ENCODE peak calls at places on chromosomes 5 and 9, in eight cellular contexts. A, F, P, V, K, N, B and X are unnamed samples.

GRCh38 chr9:128828719-128829452 is 708 bp downstream of the SPOUT1 start:
- DNase-seq in A (no peak), F (no peak), P (no peak), V (no peak), K (no peak), N (no peak), B (no peak), X (no peak)

GRCh38 chr5:174793684-174794328 is 69.4 kb downstream of the MSX2 start:
- DNase-seq in A (peak), F (peak), P (peak), V (peak), K (no peak), N (peak), B (peak), X (peak)

GRCh38 chr5:39209924-39210323 is 9.4 kb downstream of the FYB1 start:
- DNase-seq in A (no peak), F (no peak), P (no peak), V (no peak), K (no peak), N (no peak), B (no peak), X (no peak)

GRCh38 chr5:168422431-168422830 is 63.8 kb upstream of the RARS1 start:
- DNase-seq in A (no peak), F (no peak), P (no peak), V (no peak), K (no peak), N (no peak), B (no peak), X (no peak)

GRCh38 chr9:91954841-91955471 is 4.9 kb upstream of the ROR2 start:
- DNase-seq in A (no peak), F (peak), P (peak), V (peak), K (no peak), N (peak), B (peak), X (peak)

GRCh38 chr5:14462681-14463080 is 118.9 kb upstream of the OTULINL start:
- DNase-seq in A (no peak), F (no peak), P (no peak), V (no peak), K (no peak), N (no peak), B (no peak), X (no peak)

GRCh38 chr9:73643379-73644013 is 491.8 kb downstream of the ANXA1 start:
- DNase-seq in A (no peak), F (no peak), P (peak), V (no peak), K (no peak), N (peak), B (no peak), X (no peak)

GRCh38 chr5:122978644-122979297 is 57.8 kb downstream of the PPIC start:
- DNase-seq in A (no peak), F (no peak), P (no peak), V (no peak), K (no peak), N (no peak), B (no peak), X (no peak)

GRCh38 chr5:151493599-151494136 is 46.3 kb downstream of the SLC36A1 start:
- DNase-seq in A (no peak), F (no peak), P (no peak), V (no peak), K (no peak), N (no peak), B (no peak), X (no peak)

GRCh38 chr5:100827481-100827889 is 75.6 kb downstream of the ST8SIA4 start:
- DNase-seq in A (peak), F (no peak), P (no peak), V (peak), K (no peak), N (peak), B (no peak), X (no peak)

GRCh38 chr5:61293051-61293450 is 39.0 kb upstream of the ZSWIM6 start:
- DNase-seq in A (no peak), F (no peak), P (no peak), V (no peak), K (no peak), N (no peak), B (no peak), X (no peak)

GRCh38 chr5:59709833-59710232 is 183.7 kb downstream of the PDE4D start:
- DNase-seq in A (peak), F (peak), P (peak), V (peak), K (no peak), N (peak), B (no peak), X (no peak)

GRCh38 chr9:136529516-136530471 is 16.1 kb downstream of the NOTCH1 start:
- DNase-seq in A (peak), F (no peak), P (no peak), V (no peak), K (no peak), N (no peak), B (no peak), X (no peak)

GRCh38 chr9:38277601-38278200 is 114.8 kb upstream of the ALDH1B1 start:
- DNase-seq in A (no peak), F (no peak), P (no peak), V (no peak), K (no peak), N (no peak), B (no peak), X (no peak)

GRCh38 chr5:90020575-90021535 is 388.7 kb downstream of the CETN3 start:
- DNase-seq in A (no peak), F (no peak), P (peak), V (peak), K (no peak), N (peak), B (peak), X (peak)

DNA sequence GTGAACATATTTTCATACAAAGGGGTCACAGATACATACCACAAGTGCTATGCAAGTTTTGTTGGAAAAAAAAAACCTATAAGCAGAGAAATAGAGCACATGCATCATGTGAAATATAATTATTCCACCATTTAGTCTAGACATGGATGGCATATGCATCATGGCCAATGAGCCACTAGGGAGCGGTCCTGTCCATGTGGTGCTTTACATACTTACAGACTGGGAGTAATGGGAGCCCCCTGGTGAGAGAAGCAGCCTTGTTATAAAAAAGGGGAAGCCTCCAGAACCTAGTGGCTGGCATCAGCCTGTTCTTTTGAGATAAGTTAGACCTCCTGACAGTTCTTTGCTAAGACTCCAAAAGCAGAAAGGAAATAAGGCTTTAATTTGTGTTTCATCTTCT is 1524.1 kb downstream of the MAT2B start:
- DNase-seq in A (no peak), F (no peak), P (no peak), V (peak), K (no peak), N (peak), B (no peak), X (no peak)
- TF ChIP-seq CTCF in A (no peak), F (no peak), P (peak), V (peak), K (no peak), N (peak), B (peak), X (peak)

DNA sequence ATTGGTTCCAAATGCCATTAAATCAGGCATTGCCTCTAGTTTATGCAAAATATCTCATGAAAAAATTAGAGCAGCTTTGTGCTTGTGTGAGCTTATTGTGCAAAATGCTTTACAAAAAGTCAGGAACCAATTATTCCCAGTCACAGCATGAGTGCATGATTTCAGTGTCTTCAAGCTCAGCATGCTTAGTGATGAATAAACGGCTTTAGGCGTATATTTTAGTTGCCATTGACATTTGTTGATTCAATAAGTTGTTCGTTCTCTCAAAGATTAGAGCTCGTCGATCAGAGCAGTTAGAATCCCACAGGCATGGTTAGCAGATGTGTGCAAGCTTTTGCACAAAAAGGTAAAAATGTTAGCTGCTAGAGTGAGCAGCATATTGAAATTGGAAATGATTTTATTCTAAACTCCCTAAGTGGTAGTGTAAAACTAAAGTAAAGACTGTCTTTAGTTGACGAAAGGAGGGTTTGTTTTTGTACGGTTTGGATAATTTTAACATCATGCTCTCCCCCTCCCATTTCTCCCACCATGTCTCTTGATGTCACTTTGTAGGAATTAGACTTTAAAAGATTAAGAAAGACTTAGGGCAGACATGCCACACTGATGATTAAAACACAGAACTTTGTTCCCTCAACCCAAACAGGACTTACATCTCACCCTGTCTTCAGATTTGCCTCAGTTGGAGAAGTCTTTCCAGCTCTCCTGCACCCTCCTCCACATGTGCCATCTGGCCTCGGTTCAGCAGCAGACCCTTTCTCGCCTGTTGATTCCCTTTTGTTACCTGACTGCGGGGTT is 25.0 kb upstream of the EXOC3 start:
- DNase-seq in A (no peak), F (no peak), P (no peak), V (no peak), K (peak), N (no peak), B (no peak), X (no peak)
- TF ChIP-seq CTCF in A (no peak), F (no peak), P (no peak), V (no peak), K (no peak), N (no peak), B (no peak), X (no peak)

GRCh38 chr5:73434461-73434860 is 14.1 kb downstream of the FOXD1 start:
- DNase-seq in A (no peak), F (no peak), P (no peak), V (no peak), K (no peak), N (no peak), B (no peak), X (no peak)
- TF ChIP-seq CTCF in A (peak), F (peak), P (no peak), V (no peak), K (no peak), N (no peak), B (no peak), X (no peak)

GRCh38 chr5:155591273-155591672 is 577.7 kb downstream of the KIF4B start:
- DNase-seq in A (no peak), F (no peak), P (no peak), V (no peak), K (no peak), N (no peak), B (no peak), X (no peak)

GRCh38 chr5:155594270-155594669 is 580.7 kb downstream of the KIF4B start:
- DNase-seq in A (no peak), F (no peak), P (no peak), V (no peak), K (no peak), N (no peak), B (no peak), X (no peak)
- TF ChIP-seq CTCF in A (no peak), F (peak), P (no peak), V (no peak), K (no peak), N (no peak), B (no peak), X (no peak)

GRCh38 chr5:24110019-24110615 is 534.7 kb downstream of the CDH10 start:
- DNase-seq in A (no peak), F (no peak), P (no peak), V (peak), K (no peak), N (no peak), B (peak), X (peak)
- TF ChIP-seq CTCF in A (no peak), F (no peak), P (peak), V (peak), K (no peak), N (peak), B (peak), X (peak)

GRCh38 chr5:142984525-142984924 is 214.3 kb downstream of the ARHGAP26 start:
- DNase-seq in A (no peak), F (no peak), P (no peak), V (no peak), K (no peak), N (no peak), B (no peak), X (no peak)

GRCh38 chr5:142984016-142984415 is 213.8 kb downstream of the ARHGAP26 start:
- DNase-seq in A (no peak), F (no peak), P (no peak), V (no peak), K (no peak), N (no peak), B (no peak), X (no peak)

GRCh38 chr5:142981886-142982820 is 212.0 kb downstream of the ARHGAP26 start:
- DNase-seq in A (peak), F (peak), P (peak), V (peak), K (no peak), N (peak), B (no peak), X (no peak)

GRCh38 chr5:142981475-142981874 is 211.3 kb downstream of the ARHGAP26 start:
- DNase-seq in A (no peak), F (no peak), P (no peak), V (no peak), K (no peak), N (no peak), B (no peak), X (no peak)

DNA sequence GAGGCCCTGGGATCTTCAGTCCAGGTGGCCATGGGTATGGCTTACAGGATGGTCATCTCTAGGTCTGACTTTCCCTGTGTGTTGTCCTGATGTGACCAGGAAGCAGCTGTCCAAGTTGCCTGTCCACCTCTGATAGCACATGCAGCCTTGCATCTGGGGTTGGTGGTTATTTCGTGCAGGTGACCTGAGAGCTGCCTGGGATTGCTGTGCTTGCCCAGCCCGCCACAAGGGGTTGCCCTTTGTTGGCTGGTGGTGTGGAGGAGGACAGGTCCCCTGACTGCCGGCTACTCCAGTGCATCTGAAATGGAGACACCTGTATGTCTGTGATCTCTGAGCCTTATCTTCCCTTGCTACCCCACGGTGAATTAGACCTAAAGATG is 212.6 kb downstream of the ARHGAP26 start:
- DNase-seq in A (no peak), F (no peak), P (no peak), V (no peak), K (no peak), N (no peak), B (no peak), X (no peak)
- TF ChIP-seq CTCF in A (no peak), F (no peak), P (no peak), V (no peak), K (no peak), N (no peak), B (peak), X (no peak)